ENCODE peak calls at places on chromosomes 12 and 14, in four cellular contexts. G is neural crest cell, E is nephron progenitor cell, D is GM20000. U is an unnamed sample.
A peak's percentile ranks its signal among the peaks of the same experiment; 100 is the strongest.

GRCh38 chr12:75735853-75736252 is 224.4 kb upstream of the KRR1 start:
- DNase-seq in G (no peak), E (no peak), D (no peak), U (no peak)

GRCh38 chr12:101086490-101086889 is 123.5 kb downstream of the SLC5A8 start:
- DNase-seq in G (no peak), E (peak; percentile 20), D (no peak), U (peak; percentile 9)

GRCh38 chr12:54936736-54937135 is 47.8 kb downstream of the TESPA1 start:
- DNase-seq in E (no peak), D (no peak), G (no peak), U (no peak)

GRCh38 chr12:102171951-102172350 is 25.7 kb downstream of the PMCH start:
- DNase-seq in G (no peak), D (no peak), E (no peak), U (no peak)

GRCh38 chr12:28925726-28926376 is 223.2 kb upstream of the FAR2 start:
- DNase-seq in E (no peak), G (no peak), D (no peak), U (no peak)

GRCh38 chr14:88793259-88793625 is 489 bp upstream of the EML5 start:
- DNase-seq in G (no peak), D (no peak), E (no peak), U (no peak)

GRCh38 chr12:8629486-8630033 is 16.9 kb upstream of the AICDA start:
- DNase-seq in E (no peak), D (peak; percentile 79), G (no peak), U (no peak)

GRCh38 chr14:65993103-65993502 is 493.1 kb upstream of the CCDC196 start:
- DNase-seq in E (no peak), G (no peak), D (no peak), U (no peak)

GRCh38 chr14:20631023-20631820 is 10.3 kb downstream of the OR6S1 start:
- DNase-seq in D (no peak), E (peak; percentile 75), G (peak; percentile 62), U (peak; percentile 35)

GRCh38 chr12:95169368-95169767 is 47.9 kb downstream of the FGD6 start:
- DNase-seq in G (no peak), D (no peak), E (no peak), U (no peak)